ENCODE peak calls at places on chromosomes 12 and 14, in six cellular contexts. F, Q, O, A, M and G are unnamed samples.

GRCh38 chr12:65123435-65124063 is 2.4 kb upstream of the WIF1 start:
- DNase-seq in M (no peak), A (no peak), Q (no peak), O (no peak), F (no peak), G (no peak)

GRCh38 chr14:60722163-60722835 is 1.9 kb downstream of the SIX4 start:
- DNase-seq in M (peak; percentile 54), A (peak; percentile 82), Q (no peak), F (peak; percentile 50), O (peak; percentile 7), G (peak; percentile 53)

GRCh38 chr12:128268348-128268725 is 1.4 kb downstream of the TMEM132C start:
- DNase-seq in A (peak; percentile 59), O (no peak), F (no peak), Q (no peak), M (no peak), G (no peak)

GRCh38 chr14:103526247-103526913 is 2.6 kb upstream of the TRMT61A start:
- DNase-seq in A (no peak), O (peak; percentile 50), M (no peak), Q (no peak), F (no peak), G (no peak)

GRCh38 chr12:113898466-113898865 is 67.7 kb downstream of the RBM19 start:
- DNase-seq in Q (no peak), A (no peak), O (no peak), M (no peak), F (no peak), G (no peak)

GRCh38 chr12:98296462-98297079 is 218.8 kb upstream of the TMPO start:
- DNase-seq in O (no peak), A (peak; percentile 60), Q (no peak), M (no peak), F (no peak), G (no peak)

GRCh38 chr12:6092784-6093722 is 31.4 kb downstream of the VWF start:
- DNase-seq in M (no peak), O (peak; percentile 45), F (peak; percentile 85), A (no peak), Q (no peak), G (no peak)

GRCh38 chr12:107929436-107929835 is 154.9 kb downstream of the ASCL4 start:
- DNase-seq in M (peak; percentile 52), F (peak; percentile 35), Q (no peak), O (no peak), A (no peak), G (no peak)

GRCh38 chr12:120230974-120231315 is 30.0 kb upstream of the RPLP0 start:
- DNase-seq in A (no peak), Q (no peak), F (no peak), O (no peak), M (no peak), G (no peak)

GRCh38 chr12:95942106-95942531 is 295 bp downstream of the CCDC38 start:
- DNase-seq in Q (no peak), A (no peak), O (no peak), F (peak; percentile 27), M (no peak), G (no peak)

GRCh38 chr12:84986586-84986985 is 49.5 kb downstream of the TSPAN19 start:
- DNase-seq in M (no peak), Q (no peak), A (no peak), F (no peak), O (no peak), G (no peak)

GRCh38 chr14:34052658-34053014 is 101.8 kb upstream of the EGLN3 start:
- DNase-seq in F (no peak), Q (no peak), M (no peak), O (no peak), A (no peak), G (no peak)

GRCh38 chr12:19440916-19441315 is 1.6 kb downstream of the AEBP2 start:
- DNase-seq in O (no peak), M (no peak), A (no peak), F (no peak), Q (no peak), G (no peak)

GRCh38 chr12:1773937-1774655 is 46.3 kb upstream of the LRTM2 start:
- DNase-seq in F (no peak), A (no peak), Q (no peak), M (no peak), O (no peak), G (no peak)

GRCh38 chr12:20214286-20214685 is 154.1 kb upstream of the PDE3A start:
- DNase-seq in F (no peak), Q (no peak), A (no peak), O (no peak), M (no peak), G (peak; percentile 41)

GRCh38 chr14:82759691-82760090 is 1226.0 kb upstream of the SEL1L start:
- DNase-seq in M (no peak), O (no peak), F (no peak), A (no peak), Q (no peak), G (no peak)

GRCh38 chr12:42666671-42667243 is 77.2 kb upstream of the PRICKLE1 start:
- DNase-seq in O (no peak), F (no peak), A (no peak), M (no peak), Q (no peak), G (no peak)
- TF ChIP-seq EP300 in O (no peak), F (no peak), A (no peak), M (no peak), Q (no peak), G (no peak)

GRCh38 chr12:53751336-53752191 is at the start of gene CISTR:
- DNase-seq in O (peak; percentile 35), Q (no peak), A (peak; percentile 73), M (no peak), F (no peak), G (peak; percentile 38)

GRCh38 chr12:53752192-53752601 is 418 bp upstream of the CISTR start:
- DNase-seq in Q (no peak), O (no peak), F (no peak), A (no peak), M (no peak), G (no peak)

GRCh38 chr12:53748072-53748840 is 3.5 kb downstream of the CISTR start:
- DNase-seq in F (no peak), Q (no peak), M (no peak), O (no peak), A (peak; percentile 57), G (no peak)

GRCh38 chr12:53750812-53751335 is 905 bp downstream of the CISTR start:
- DNase-seq in A (peak; percentile 67), M (no peak), O (peak; percentile 26), F (no peak), Q (no peak), G (peak; percentile 48)

GRCh38 chr12:53749986-53750811 is 1.6 kb downstream of the CISTR start:
- DNase-seq in A (no peak), F (no peak), O (no peak), M (no peak), Q (no peak), G (no peak)
- H3K4me1 ChIP-seq in A (no peaks in the 10 kb centered on the region), F (peaks cover 4% of the 10 kb centered on the region), O (peaks cover 14% of the 10 kb centered on the region), M (no peaks in the 10 kb centered on the region), Q (peaks cover 34% of the 10 kb centered on the region), G (peaks cover 6% of the 10 kb centered on the region)

DNA sequence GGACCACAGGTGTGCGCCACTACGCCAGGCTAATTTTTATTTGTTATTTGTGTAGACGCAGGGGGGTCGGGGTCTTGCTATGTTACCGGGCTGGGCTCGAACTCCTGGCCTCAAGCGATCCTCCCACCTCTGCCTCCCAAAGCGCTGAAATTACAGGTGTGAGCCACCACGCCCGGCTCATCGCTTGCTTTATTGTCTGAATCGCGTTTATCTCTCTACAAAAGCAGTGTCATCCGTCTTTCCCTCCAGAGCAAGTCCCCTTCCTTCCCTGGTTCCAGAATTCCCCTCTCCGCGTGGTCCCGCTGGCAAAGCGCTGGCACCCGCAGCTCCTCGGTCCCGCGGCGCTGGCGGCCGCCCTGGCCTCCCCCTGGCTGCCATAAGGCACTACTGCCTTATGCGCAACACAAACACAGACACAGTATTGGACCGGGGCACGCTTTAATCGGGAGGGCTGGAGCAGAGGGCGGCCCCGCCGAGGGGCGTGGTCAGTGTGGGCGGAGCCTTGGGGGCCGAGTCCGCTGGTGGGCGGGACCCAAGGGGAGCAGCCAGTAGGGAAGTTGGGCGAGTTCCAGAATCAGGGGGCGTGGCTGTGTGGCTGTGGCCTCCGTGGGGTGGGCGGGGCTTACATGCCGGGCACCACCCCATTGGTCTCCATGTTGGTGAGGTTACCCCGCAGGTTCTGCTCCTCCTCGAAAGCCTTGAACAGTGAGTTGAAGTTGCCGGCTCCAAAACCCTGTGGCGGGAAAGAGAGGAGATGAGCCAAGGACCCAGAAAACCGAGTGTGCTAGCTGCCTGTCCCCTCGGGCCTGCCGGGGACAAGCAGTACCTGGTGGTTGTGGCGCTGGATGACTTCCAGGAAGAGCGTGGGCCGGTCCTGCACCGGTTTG is 19.3 kb downstream of the HPD start:
- DNase-seq in A (peak; percentile 100), M (peak; percentile 99), F (peak; percentile 96), O (peak; percentile 100), Q (peak; percentile 100), G (peak; percentile 100)
- TF ChIP-seq POLR2A in A (peak; percentile 75), M (peak; percentile 91), F (peak; percentile 55), O (peak; percentile 55), Q (peak; percentile 41), G (peak; percentile 29)

DNA sequence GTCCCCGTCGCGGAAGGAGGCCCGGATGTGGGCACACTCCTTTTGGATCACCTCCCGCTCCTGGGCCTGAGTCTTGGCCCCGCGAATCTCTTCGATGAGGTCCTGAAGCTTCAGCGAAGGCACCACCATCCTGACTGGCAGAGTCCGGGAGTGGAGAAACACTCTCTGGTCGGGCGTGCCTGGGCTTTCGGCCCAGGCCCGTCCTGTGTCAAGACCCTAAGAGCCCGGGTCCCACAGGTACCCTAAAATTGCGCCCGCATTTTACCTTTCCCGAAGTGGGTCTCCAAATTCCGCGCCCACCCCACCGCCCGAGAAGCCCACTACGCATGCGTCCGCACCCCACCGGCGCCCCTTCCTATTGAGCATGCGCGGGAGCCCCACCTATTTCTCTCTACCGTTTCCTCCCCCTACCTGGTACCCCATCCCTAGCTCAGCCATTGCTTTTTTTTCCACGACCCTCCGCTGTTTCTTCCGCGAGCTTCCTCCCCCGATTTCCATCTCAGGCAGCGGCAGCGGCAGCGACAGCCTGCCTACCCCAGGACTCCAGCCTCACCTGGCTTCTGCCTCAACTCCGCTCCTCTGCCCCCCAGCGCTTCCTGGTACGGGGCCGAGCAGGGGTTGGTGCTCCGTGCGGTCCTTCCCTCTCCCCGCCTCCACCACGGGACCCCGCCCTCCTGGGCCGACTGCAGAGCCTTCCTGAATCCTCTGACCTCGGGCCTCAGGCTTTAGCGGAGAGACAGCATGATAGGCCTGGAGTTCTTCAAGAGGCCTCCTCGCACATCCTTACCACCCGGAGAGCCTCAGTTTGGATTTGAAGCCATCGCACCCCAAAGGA is at the start of gene AP1G2:
- DNase-seq in M (peak; percentile 93), Q (peak; percentile 70), O (peak; percentile 96), A (peak; percentile 91), F (peak; percentile 84), G (peak; percentile 93)
- TF ChIP-seq EP300 in M (no peak), Q (peak; percentile 37), O (no peak), A (no peak), F (no peak), G (no peak)

GRCh38 chr14:91369628-91370445 is 47.8 kb downstream of the CCDC88C start:
- DNase-seq in M (no peak), Q (no peak), O (no peak), F (no peak), A (no peak), G (no peak)

GRCh38 chr14:91371990-91372375 is 45.6 kb downstream of the CCDC88C start:
- DNase-seq in M (no peak), O (no peak), Q (no peak), F (no peak), A (no peak), G (no peak)

GRCh38 chr14:91373591-91374245 is 43.9 kb downstream of the CCDC88C start:
- DNase-seq in O (no peak), A (no peak), F (no peak), Q (no peak), M (no peak), G (no peak)

GRCh38 chr14:91372680-91373495 is 44.7 kb downstream of the CCDC88C start:
- DNase-seq in F (no peak), Q (no peak), A (no peak), O (peak; percentile 55), M (no peak), G (no peak)

GRCh38 chr14:91371011-91371989 is 46.3 kb downstream of the CCDC88C start:
- DNase-seq in F (no peak), O (no peak), M (no peak), Q (no peak), A (no peak), G (no peak)
- H3K4me1 ChIP-seq in F (no peaks in the 10 kb centered on the region), O (peaks cover 18% of the 10 kb centered on the region), M (no peaks in the 10 kb centered on the region), Q (peaks cover 19% of the 10 kb centered on the region), A (peaks cover 14% of the 10 kb centered on the region), G (no peaks in the 10 kb centered on the region)